ENCODE peak calls at places on chromosomes 4 and X, in five cellular contexts. U is CD4-positive, alpha-beta T cell; L is OCI-LY7; H is body of pancreas; Z is astrocyte. S is an unnamed sample.
A peak's percentile ranks its signal among the peaks of the same experiment; 100 is the strongest.

GRCh38 chr4:90293320-90293719 is 166.1 kb downstream of the CCSER1 start:
- DNase-seq in U (no peak), Z (no peak), H (no peak), L (peak; percentile 3), S (no peak)

GRCh38 chr4:142021181-142021580 is 384.8 kb downstream of the IL15 start:
- DNase-seq in U (no peak), Z (peak; percentile 26), L (no peak), H (no peak), S (no peak)

GRCh38 chr4:180060159-180060889 is 2182.9 kb upstream of the TENM3 start:
- DNase-seq in L (no peak), Z (peak; percentile 12), U (no peak), H (no peak), S (no peak)

GRCh38 chr4:143294310-143294709 is 42.4 kb upstream of the GAB1 start:
- DNase-seq in Z (peak; percentile 52), L (no peak), H (peak; percentile 52), U (no peak), S (no peak)

GRCh38 chr4:10998826-10999225 is 314.3 kb upstream of the CLNK start:
- DNase-seq in U (no peak), H (no peak), Z (peak; percentile 53), L (no peak), S (no peak)

GRCh38 chrX:134374294-134374693 is 85.7 kb upstream of the HPRT1 start:
- DNase-seq in Z (peak; percentile 10), H (no peak), U (no peak), L (peak; percentile 42), S (no peak)

GRCh38 chrX:78029663-78030062 is 60.2 kb upstream of the PGAM4 start:
- DNase-seq in Z (peak; percentile 1), L (peak; percentile 45), H (peak; percentile 28), U (no peak), S (peak; percentile 15)

GRCh38 chrX:50154429-50154828 is 46.4 kb downstream of the AKAP4 start:
- DNase-seq in L (no peak), H (no peak), U (no peak), Z (no peak), S (no peak)

GRCh38 chr4:149910604-149911367 is 95.1 kb upstream of the IQCM start:
- DNase-seq in L (no peak), Z (no peak), U (no peak), H (no peak), S (no peak)

DNA sequence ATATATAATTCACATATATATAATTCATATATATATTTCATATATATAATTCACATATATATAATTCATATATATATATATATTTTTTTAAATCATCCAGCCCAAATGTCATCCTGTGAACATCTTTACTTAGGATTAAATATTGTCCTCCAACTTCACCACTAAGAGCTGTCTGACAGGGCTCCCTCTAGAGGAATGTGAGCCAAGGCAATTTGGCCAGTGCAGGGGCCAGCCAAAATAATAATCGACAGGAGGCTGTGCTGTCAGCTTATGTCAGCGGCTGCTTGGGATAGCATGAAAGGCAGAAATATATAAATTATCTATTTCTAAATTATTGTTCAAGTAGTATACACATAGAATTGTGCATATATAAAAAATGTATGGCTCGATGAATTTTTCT is 29.5 kb downstream of the EGFL6 start:
- DNase-seq in U (no peak), Z (no peak), L (peak; percentile 3), H (no peak), S (no peak)
- TF ChIP-seq CTCF in U (no peak), Z (no peak), L (peak; percentile 37), H (no peak), S (no peak)

DNA sequence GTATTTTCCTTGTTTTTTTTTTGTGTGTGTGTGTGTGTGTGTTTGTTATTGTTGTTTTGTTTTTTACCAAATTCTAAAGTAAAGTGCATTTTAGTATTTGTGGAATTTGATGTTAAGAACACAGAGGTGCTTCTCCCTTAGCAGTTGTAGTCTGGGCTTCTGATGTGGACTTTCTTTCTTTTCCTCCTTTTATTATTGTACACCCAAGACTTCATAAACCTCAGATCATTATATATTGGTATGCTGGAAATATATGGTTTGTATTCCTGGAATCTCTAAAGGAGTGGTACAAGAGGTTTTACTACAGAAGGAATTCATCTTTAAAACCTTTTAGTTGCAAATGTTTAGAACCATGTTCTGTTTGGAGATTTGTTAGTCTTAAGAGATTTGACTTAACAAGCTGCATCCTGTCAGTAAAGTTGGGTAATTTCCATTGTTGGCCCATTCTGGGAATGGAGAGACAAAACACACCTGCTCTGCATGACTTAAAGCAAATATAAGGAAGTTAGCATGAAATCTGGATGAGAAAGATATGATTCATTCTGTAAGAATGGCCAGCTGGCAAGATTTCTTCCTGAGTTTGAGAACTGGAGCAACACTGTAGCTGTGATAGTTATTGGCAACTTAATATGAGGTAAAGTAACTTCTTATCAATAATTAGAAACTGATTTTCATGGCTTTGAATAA is 64.0 kb downstream of the SMAD1 start:
- DNase-seq in Z (peak; percentile 95), L (no peak), U (no peak), H (peak; percentile 76), S (no peak)
- H3K27ac ChIP-seq in Z (peak overlapping the region; percentile 67), L (no peak overlapping the region), U (no peak overlapping the region), H (peak overlapping the region; percentile 72), S (no peak overlapping the region)

DNA sequence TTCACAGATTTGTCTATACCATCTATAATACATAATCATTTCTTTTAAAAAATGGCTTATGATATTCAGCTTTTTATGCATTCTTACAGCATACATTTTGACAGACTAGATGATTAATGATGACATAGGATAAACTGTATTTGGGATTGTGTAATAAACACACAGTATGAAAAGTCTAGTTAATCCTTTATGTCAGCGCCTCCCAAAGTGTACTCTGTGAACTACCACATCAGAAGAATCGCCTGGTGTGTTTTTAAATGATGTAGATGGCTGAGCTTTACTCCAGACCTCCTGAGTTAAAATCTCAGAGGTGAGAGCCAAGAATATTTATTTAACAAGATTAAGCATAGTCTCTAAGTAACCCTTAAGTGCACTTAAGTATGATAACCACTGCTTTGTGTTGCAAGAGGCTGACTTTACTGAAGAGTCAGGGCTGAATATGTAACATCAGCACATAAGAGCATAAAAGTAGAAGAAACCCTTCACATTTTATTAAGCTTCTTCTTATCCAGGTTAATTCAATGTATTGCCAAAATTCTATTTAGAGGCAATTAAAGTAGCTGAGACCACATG is 104.2 kb downstream of the ANK2 start:
- DNase-seq in L (no peak), U (no peak), Z (no peak), H (no peak), S (no peak)
- TF ChIP-seq CTCF in L (peak; percentile 22), U (no peak), Z (no peak), H (peak; percentile 40), S (peak; percentile 7)

GRCh38 chr4:67436742-67437141 is 108.6 kb downstream of the CENPC start:
- DNase-seq in L (no peak), Z (peak; percentile 26), U (no peak), H (no peak), S (peak; percentile 38)
- H3K27ac ChIP-seq in L (no peak overlapping the region), Z (no peak overlapping the region), U (no peak overlapping the region), H (no peak overlapping the region), S (no peak overlapping the region)

GRCh38 chr4:72286185-72286584 is 254.4 kb downstream of the NPFFR2 start:
- DNase-seq in L (no peak), H (no peak), U (no peak), Z (peak; percentile 26), S (no peak)
- TF ChIP-seq CTCF in L (peak; percentile 52), H (peak; percentile 19), U (no peak), Z (peak; percentile 25), S (no peak)